ENCODE peak calls at places on chromosomes 12 and 14, in ten cellular contexts. A, E, B, P, V, F, H, S, Z and K are unnamed samples.

GRCh38 chr14:32366256-32366655 is 37.2 kb downstream of the AKAP6 start:
- DNase-seq in A (no peak), E (peak), B (no peak), P (no peak), V (no peak), F (peak), H (no peak), S (no peak), Z (peak), K (no peak)

GRCh38 chr14:80638620-80639215 is 302.8 kb downstream of the CEP128 start:
- DNase-seq in A (no peak), E (peak), B (no peak), P (no peak), V (no peak), F (no peak), H (peak), S (no peak), Z (peak), K (no peak)

GRCh38 chr14:97077687-97078086 is 280.5 kb downstream of the VRK1 start:
- DNase-seq in A (no peak), E (no peak), B (no peak), P (no peak), V (no peak), F (no peak), H (no peak), S (no peak), Z (no peak), K (no peak)

GRCh38 chr12:6090786-6091185 is 33.7 kb downstream of the VWF start:
- DNase-seq in A (no peak), E (no peak), B (no peak), P (no peak), V (peak), F (no peak), H (no peak), S (no peak), Z (peak), K (no peak)

GRCh38 chr12:65876898-65877721 is 52.8 kb downstream of the HMGA2 start:
- DNase-seq in A (no peak), E (no peak), B (no peak), P (no peak), V (no peak), F (no peak), H (no peak), S (peak), Z (no peak), K (no peak)

GRCh38 chr14:89240414-89240813 is 176.6 kb downstream of the FOXN3 start:
- DNase-seq in A (no peak), E (no peak), B (peak), P (no peak), V (no peak), F (no peak), H (peak), S (no peak), Z (peak), K (no peak)

GRCh38 chr12:7483343-7483742 is 20.2 kb downstream of the CD163 start:
- DNase-seq in A (no peak), E (no peak), B (no peak), P (no peak), V (no peak), F (no peak), H (no peak), S (no peak), Z (no peak), K (no peak)

GRCh38 chr12:123269980-123270379 is 1.7 kb downstream of the CDK2AP1 start:
- DNase-seq in A (no peak), E (peak), B (no peak), P (no peak), V (no peak), F (peak), H (no peak), S (peak), Z (no peak), K (peak)

GRCh38 chr12:22333751-22334695 is 484 bp downstream of the ST8SIA1 start:
- DNase-seq in A (no peak), E (no peak), B (peak), P (peak), V (peak), F (no peak), H (no peak), S (no peak), Z (no peak), K (no peak)

GRCh38 chr12:117100251-117100650 is 1.0 kb upstream of the TESC start:
- DNase-seq in A (peak), E (no peak), B (no peak), P (no peak), V (no peak), F (no peak), H (peak), S (no peak), Z (no peak), K (peak)

GRCh38 chr12:69880566-69880965 is 55.5 kb downstream of the MYRFL start:
- DNase-seq in A (peak), E (no peak), B (no peak), P (no peak), V (no peak), F (no peak), H (no peak), S (no peak), Z (peak), K (peak)

GRCh38 chr12:68264175-68264863 is 10.9 kb upstream of the IL22 start:
- DNase-seq in A (no peak), E (no peak), B (no peak), P (no peak), V (no peak), F (no peak), H (no peak), S (no peak), Z (no peak), K (no peak)